ENCODE peak calls at places on chromosome 4, in seven cellular contexts. One of them, this sample, is unnamed.

GRCh38 chr4:180840142-180840541 is 1403.1 kb upstream of the TENM3 start:
- DNase-seq in T-helper 1 cell: no peak
- DNase-seq in kidney tubule cell: no peak
- DNase-seq in AG08396: no peak
- DNase-seq in GM23338: peak
- DNase-seq in RWPE1: no peak
- DNase-seq in stimulated activated CD4-positive, alpha-beta T cell treated with anti-CD3 and anti-CD28 coated beads, Interleukin-2, amount 100 ng/mL, for 48 hours: no peak
- DNase-seq in this sample: no peak

GRCh38 chr4:129240816-129241215 is 144.9 kb downstream of the C4orf33 start:
- DNase-seq in T-helper 1 cell: no peak
- DNase-seq in kidney tubule cell: peak
- DNase-seq in AG08396: no peak
- DNase-seq in GM23338: no peak
- DNase-seq in RWPE1: no peak
- DNase-seq in stimulated activated CD4-positive, alpha-beta T cell treated with anti-CD3 and anti-CD28 coated beads, Interleukin-2, amount 100 ng/mL, for 48 hours: no peak
- DNase-seq in this sample: no peak

GRCh38 chr4:39524420-39524957 is 2.8 kb downstream of the UGDH start:
- DNase-seq in T-helper 1 cell: no peak
- DNase-seq in kidney tubule cell: no peak
- DNase-seq in AG08396: no peak
- DNase-seq in GM23338: no peak
- DNase-seq in RWPE1: no peak
- DNase-seq in stimulated activated CD4-positive, alpha-beta T cell treated with anti-CD3 and anti-CD28 coated beads, Interleukin-2, amount 100 ng/mL, for 48 hours: no peak
- DNase-seq in this sample: no peak

GRCh38 chr4:2948895-2949781 is 14.1 kb downstream of the NOP14 start:
- DNase-seq in T-helper 1 cell: no peak
- DNase-seq in kidney tubule cell: no peak
- DNase-seq in AG08396: peak
- DNase-seq in GM23338: no peak
- DNase-seq in RWPE1: no peak
- DNase-seq in stimulated activated CD4-positive, alpha-beta T cell treated with anti-CD3 and anti-CD28 coated beads, Interleukin-2, amount 100 ng/mL, for 48 hours: no peak
- DNase-seq in this sample: no peak

GRCh38 chr4:26330946-26331345 is 10.1 kb downstream of the RBPJ start:
- DNase-seq in T-helper 1 cell: no peak
- DNase-seq in kidney tubule cell: peak
- DNase-seq in AG08396: no peak
- DNase-seq in GM23338: peak
- DNase-seq in RWPE1: no peak
- DNase-seq in stimulated activated CD4-positive, alpha-beta T cell treated with anti-CD3 and anti-CD28 coated beads, Interleukin-2, amount 100 ng/mL, for 48 hours: no peak
- DNase-seq in this sample: no peak

GRCh38 chr4:68180858-68181531 is 51.3 kb upstream of the TMPRSS11F start:
- DNase-seq in T-helper 1 cell: no peak
- DNase-seq in kidney tubule cell: peak
- DNase-seq in AG08396: no peak
- DNase-seq in GM23338: no peak
- DNase-seq in RWPE1: peak
- DNase-seq in stimulated activated CD4-positive, alpha-beta T cell treated with anti-CD3 and anti-CD28 coated beads, Interleukin-2, amount 100 ng/mL, for 48 hours: no peak
- DNase-seq in this sample: no peak

GRCh38 chr4:18343581-18343980 is 322.0 kb upstream of the LCORL start:
- DNase-seq in T-helper 1 cell: no peak
- DNase-seq in kidney tubule cell: no peak
- DNase-seq in AG08396: no peak
- DNase-seq in GM23338: no peak
- DNase-seq in RWPE1: no peak
- DNase-seq in stimulated activated CD4-positive, alpha-beta T cell treated with anti-CD3 and anti-CD28 coated beads, Interleukin-2, amount 100 ng/mL, for 48 hours: no peak
- DNase-seq in this sample: no peak

GRCh38 chr4:100026066-100026465 is 76.0 kb upstream of the H2AZ1 start:
- DNase-seq in T-helper 1 cell: no peak
- DNase-seq in kidney tubule cell: no peak
- DNase-seq in AG08396: no peak
- DNase-seq in GM23338: no peak
- DNase-seq in RWPE1: no peak
- DNase-seq in stimulated activated CD4-positive, alpha-beta T cell treated with anti-CD3 and anti-CD28 coated beads, Interleukin-2, amount 100 ng/mL, for 48 hours: no peak
- DNase-seq in this sample: no peak

GRCh38 chr4:87896020-87896621 is 63.4 kb downstream of the MEPE start:
- DNase-seq in T-helper 1 cell: no peak
- DNase-seq in kidney tubule cell: peak
- DNase-seq in AG08396: no peak
- DNase-seq in GM23338: peak
- DNase-seq in RWPE1: peak
- DNase-seq in stimulated activated CD4-positive, alpha-beta T cell treated with anti-CD3 and anti-CD28 coated beads, Interleukin-2, amount 100 ng/mL, for 48 hours: peak
- DNase-seq in this sample: no peak

GRCh38 chr4:117793786-117794369 is 240.4 kb upstream of the NDST3 start:
- DNase-seq in T-helper 1 cell: no peak
- DNase-seq in kidney tubule cell: no peak
- DNase-seq in AG08396: no peak
- DNase-seq in GM23338: no peak
- DNase-seq in RWPE1: peak
- DNase-seq in stimulated activated CD4-positive, alpha-beta T cell treated with anti-CD3 and anti-CD28 coated beads, Interleukin-2, amount 100 ng/mL, for 48 hours: no peak
- DNase-seq in this sample: no peak

GRCh38 chr4:118981171-118981838 is 92.7 kb downstream of the SYNPO2 start:
- DNase-seq in T-helper 1 cell: no peak
- DNase-seq in kidney tubule cell: peak
- DNase-seq in AG08396: peak
- DNase-seq in GM23338: peak
- DNase-seq in RWPE1: no peak
- DNase-seq in stimulated activated CD4-positive, alpha-beta T cell treated with anti-CD3 and anti-CD28 coated beads, Interleukin-2, amount 100 ng/mL, for 48 hours: no peak
- DNase-seq in this sample: no peak

GRCh38 chr4:147049940-147050852 is 104.5 kb upstream of the TTC29 start:
- DNase-seq in T-helper 1 cell: no peak
- DNase-seq in kidney tubule cell: no peak
- DNase-seq in AG08396: peak
- DNase-seq in GM23338: no peak
- DNase-seq in RWPE1: no peak
- DNase-seq in stimulated activated CD4-positive, alpha-beta T cell treated with anti-CD3 and anti-CD28 coated beads, Interleukin-2, amount 100 ng/mL, for 48 hours: no peak
- DNase-seq in this sample: no peak

GRCh38 chr4:152255437-152255836 is 280.5 kb downstream of the FBXW7 start:
- DNase-seq in T-helper 1 cell: peak
- DNase-seq in kidney tubule cell: peak
- DNase-seq in AG08396: peak
- DNase-seq in GM23338: no peak
- DNase-seq in RWPE1: no peak
- DNase-seq in stimulated activated CD4-positive, alpha-beta T cell treated with anti-CD3 and anti-CD28 coated beads, Interleukin-2, amount 100 ng/mL, for 48 hours: peak
- DNase-seq in this sample: no peak

GRCh38 chr4:181432347-181432746 is 810.9 kb upstream of the TENM3 start:
- DNase-seq in T-helper 1 cell: no peak
- DNase-seq in kidney tubule cell: no peak
- DNase-seq in AG08396: no peak
- DNase-seq in GM23338: peak
- DNase-seq in RWPE1: no peak
- DNase-seq in stimulated activated CD4-positive, alpha-beta T cell treated with anti-CD3 and anti-CD28 coated beads, Interleukin-2, amount 100 ng/mL, for 48 hours: no peak
- DNase-seq in this sample: peak

GRCh38 chr4:168892456-168892855 is 117.6 kb downstream of the CBR4 start:
- DNase-seq in T-helper 1 cell: no peak
- DNase-seq in kidney tubule cell: no peak
- DNase-seq in AG08396: no peak
- DNase-seq in GM23338: no peak
- DNase-seq in RWPE1: no peak
- DNase-seq in stimulated activated CD4-positive, alpha-beta T cell treated with anti-CD3 and anti-CD28 coated beads, Interleukin-2, amount 100 ng/mL, for 48 hours: no peak
- DNase-seq in this sample: no peak

GRCh38 chr4:3487861-3488260 is 24.8 kb downstream of the DOK7 start:
- DNase-seq in T-helper 1 cell: no peak
- DNase-seq in kidney tubule cell: no peak
- DNase-seq in AG08396: no peak
- DNase-seq in GM23338: no peak
- DNase-seq in RWPE1: no peak
- DNase-seq in stimulated activated CD4-positive, alpha-beta T cell treated with anti-CD3 and anti-CD28 coated beads, Interleukin-2, amount 100 ng/mL, for 48 hours: no peak
- DNase-seq in this sample: no peak

GRCh38 chr4:108829981-108830492 is 67.2 kb upstream of the ETNPPL start:
- DNase-seq in T-helper 1 cell: no peak
- DNase-seq in kidney tubule cell: peak
- DNase-seq in AG08396: no peak
- DNase-seq in GM23338: no peak
- DNase-seq in RWPE1: no peak
- DNase-seq in stimulated activated CD4-positive, alpha-beta T cell treated with anti-CD3 and anti-CD28 coated beads, Interleukin-2, amount 100 ng/mL, for 48 hours: no peak
- DNase-seq in this sample: no peak

GRCh38 chr4:138013625-138014024 is 228.5 kb downstream of the SLC7A11 start:
- DNase-seq in T-helper 1 cell: no peak
- DNase-seq in kidney tubule cell: no peak
- DNase-seq in AG08396: no peak
- DNase-seq in GM23338: no peak
- DNase-seq in RWPE1: no peak
- DNase-seq in stimulated activated CD4-positive, alpha-beta T cell treated with anti-CD3 and anti-CD28 coated beads, Interleukin-2, amount 100 ng/mL, for 48 hours: no peak
- DNase-seq in this sample: no peak

GRCh38 chr4:25527044-25527443 is 128.6 kb upstream of the SLC34A2 start:
- DNase-seq in T-helper 1 cell: no peak
- DNase-seq in kidney tubule cell: no peak
- DNase-seq in AG08396: no peak
- DNase-seq in GM23338: no peak
- DNase-seq in RWPE1: no peak
- DNase-seq in stimulated activated CD4-positive, alpha-beta T cell treated with anti-CD3 and anti-CD28 coated beads, Interleukin-2, amount 100 ng/mL, for 48 hours: no peak
- DNase-seq in this sample: no peak

GRCh38 chr4:151692443-151692782 is 68.4 kb downstream of the GATB start:
- DNase-seq in T-helper 1 cell: no peak
- DNase-seq in kidney tubule cell: no peak
- DNase-seq in AG08396: no peak
- DNase-seq in GM23338: no peak
- DNase-seq in RWPE1: no peak
- DNase-seq in stimulated activated CD4-positive, alpha-beta T cell treated with anti-CD3 and anti-CD28 coated beads, Interleukin-2, amount 100 ng/mL, for 48 hours: no peak
- DNase-seq in this sample: no peak

GRCh38 chr4:101086801-101087586 is 260.3 kb downstream of the PPP3CA start:
- DNase-seq in T-helper 1 cell: no peak
- DNase-seq in kidney tubule cell: no peak
- DNase-seq in AG08396: no peak
- DNase-seq in GM23338: peak
- DNase-seq in RWPE1: no peak
- DNase-seq in stimulated activated CD4-positive, alpha-beta T cell treated with anti-CD3 and anti-CD28 coated beads, Interleukin-2, amount 100 ng/mL, for 48 hours: no peak
- DNase-seq in this sample: peak